ENCODE peak calls at places on chromosomes 16 and 17, in six cellular contexts. Y is IMR-90, X is H9, G is neuronal stem cell, U is H1, P is trophoblast cell. F is an unnamed sample.

GRCh38 chr16:29719063-29719462 is 26.7 kb downstream of the C16orf54 start:
- DNase-seq in Y (no peak), X (peak; percentile 44), G (no peak), U (no peak), P (no peak), F (no peak)

GRCh38 chr16:71867934-71868333 is 16.0 kb downstream of the ZNF821 start:
- DNase-seq in Y (no peak), X (peak; percentile 46), G (no peak), U (no peak), P (no peak), F (no peak)

GRCh38 chr17:82435601-82436583 is 14.7 kb downstream of the CYBC1 start:
- DNase-seq in Y (no peak), X (peak; percentile 36), G (no peak), U (no peak), P (no peak), F (no peak)

GRCh38 chr17:44636562-44636961 is 19.7 kb upstream of the MEIOC start:
- DNase-seq in Y (peak; percentile 72), X (no peak), G (no peak), U (no peak), P (no peak), F (peak; percentile 73)

GRCh38 chr16:20409398-20410152 is at the start of gene ACSM5:
- DNase-seq in Y (no peak), X (no peak), G (no peak), U (no peak), P (no peak), F (no peak)

GRCh38 chr17:48995332-48995870 is 1.8 kb upstream of the IGF2BP1 start:
- DNase-seq in Y (no peak), X (peak; percentile 85), G (peak; percentile 69), U (no peak), P (no peak), F (peak; percentile 37)

GRCh38 chr16:62041401-62041800 is 5.2 kb upstream of the CDH8 start:
- DNase-seq in Y (no peak), X (peak; percentile 49), G (no peak), U (no peak), P (no peak), F (peak; percentile 6)

GRCh38 chr16:2295056-2295798 is 27.3 kb upstream of the RNPS1 start:
- DNase-seq in Y (no peak), X (no peak), G (no peak), U (no peak), P (no peak), F (no peak)

GRCh38 chr16:88804552-88805339 is 1.2 kb downstream of the CDT1 start:
- DNase-seq in Y (no peak), X (peak; percentile 65), G (no peak), U (no peak), P (no peak), F (no peak)

GRCh38 chr16:55370762-55371482 is 46.9 kb downstream of the IRX6 start:
- DNase-seq in Y (peak; percentile 8), X (peak; percentile 78), G (peak; percentile 51), U (peak; percentile 27), P (no peak), F (no peak)
- H2AFZ ChIP-seq in Y (peak overlapping the region; percentile 4), X (no peak overlapping the region), G (peak overlapping the region; percentile 92), U (peak overlapping the region; percentile 64), P (no peak overlapping the region), F (no peak overlapping the region)

DNA sequence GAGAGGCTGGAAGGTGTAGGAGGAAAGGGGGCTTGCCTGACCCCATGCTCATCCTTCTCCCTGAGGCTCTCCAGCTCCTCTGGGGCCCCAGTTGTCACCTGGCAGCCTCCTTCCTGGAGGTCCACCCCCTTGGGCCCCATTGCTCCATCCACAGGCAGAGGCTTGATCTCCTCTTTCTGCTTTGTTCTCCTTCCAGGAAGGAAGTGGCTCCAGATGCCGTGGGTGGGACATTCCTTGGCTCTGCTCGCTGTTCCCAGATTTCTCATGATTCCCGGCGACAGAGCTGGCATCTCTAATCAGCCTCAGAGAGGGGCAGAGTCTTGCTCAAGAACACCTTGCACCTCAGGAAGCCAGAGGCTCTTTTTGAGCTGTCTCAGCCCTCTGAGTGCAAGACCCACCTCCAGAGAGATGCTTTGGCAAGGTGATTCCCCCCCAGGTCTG is 28.5 kb downstream of the CCR7 start:
- DNase-seq in Y (peak; percentile 75), X (no peak), G (no peak), U (no peak), P (no peak), F (no peak)
- H3K4me2 ChIP-seq in Y (peak overlapping the region; percentile 27), X (no peak overlapping the region), G (no peak overlapping the region), U (no peak overlapping the region), P (no peak overlapping the region), F (no peak overlapping the region)

DNA sequence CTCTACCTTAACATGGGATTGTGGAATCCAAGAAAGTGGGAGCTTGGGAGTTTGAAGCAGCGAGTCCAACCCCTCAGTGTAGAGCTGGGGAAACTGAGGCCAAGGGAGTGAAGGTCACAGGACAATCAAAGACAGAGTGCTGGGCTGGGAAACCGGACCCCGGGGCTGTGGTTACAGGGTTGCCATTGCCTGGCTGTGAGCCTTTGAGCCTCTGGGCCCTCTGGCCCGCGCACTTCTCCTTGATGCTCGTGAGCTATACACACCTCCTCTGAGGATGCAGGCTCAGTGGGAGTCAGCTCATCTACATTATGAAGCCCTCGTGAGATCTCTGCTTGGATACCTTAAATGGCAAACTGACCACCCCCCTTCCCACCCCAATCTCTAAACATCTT is 2.1 kb downstream of the ABCC3 start:
- DNase-seq in Y (no peak), X (no peak), G (no peak), U (no peak), P (no peak), F (no peak)
- H3K14ac ChIP-seq in Y (peak overlapping the region; percentile 50), X (no peak overlapping the region), G (no peak overlapping the region), U (no peak overlapping the region), P (no peak overlapping the region), F (no peak overlapping the region)

GRCh38 chr16:87326151-87326571 is 9.0 kb upstream of the C16orf95 start:
- DNase-seq in Y (no peak), X (no peak), G (no peak), U (no peak), P (no peak), F (peak; percentile 48)
- H2AFZ ChIP-seq in Y (no peak overlapping the region), X (no peak overlapping the region), G (no peak overlapping the region), U (no peak overlapping the region), P (no peak overlapping the region), F (no peak overlapping the region)

DNA sequence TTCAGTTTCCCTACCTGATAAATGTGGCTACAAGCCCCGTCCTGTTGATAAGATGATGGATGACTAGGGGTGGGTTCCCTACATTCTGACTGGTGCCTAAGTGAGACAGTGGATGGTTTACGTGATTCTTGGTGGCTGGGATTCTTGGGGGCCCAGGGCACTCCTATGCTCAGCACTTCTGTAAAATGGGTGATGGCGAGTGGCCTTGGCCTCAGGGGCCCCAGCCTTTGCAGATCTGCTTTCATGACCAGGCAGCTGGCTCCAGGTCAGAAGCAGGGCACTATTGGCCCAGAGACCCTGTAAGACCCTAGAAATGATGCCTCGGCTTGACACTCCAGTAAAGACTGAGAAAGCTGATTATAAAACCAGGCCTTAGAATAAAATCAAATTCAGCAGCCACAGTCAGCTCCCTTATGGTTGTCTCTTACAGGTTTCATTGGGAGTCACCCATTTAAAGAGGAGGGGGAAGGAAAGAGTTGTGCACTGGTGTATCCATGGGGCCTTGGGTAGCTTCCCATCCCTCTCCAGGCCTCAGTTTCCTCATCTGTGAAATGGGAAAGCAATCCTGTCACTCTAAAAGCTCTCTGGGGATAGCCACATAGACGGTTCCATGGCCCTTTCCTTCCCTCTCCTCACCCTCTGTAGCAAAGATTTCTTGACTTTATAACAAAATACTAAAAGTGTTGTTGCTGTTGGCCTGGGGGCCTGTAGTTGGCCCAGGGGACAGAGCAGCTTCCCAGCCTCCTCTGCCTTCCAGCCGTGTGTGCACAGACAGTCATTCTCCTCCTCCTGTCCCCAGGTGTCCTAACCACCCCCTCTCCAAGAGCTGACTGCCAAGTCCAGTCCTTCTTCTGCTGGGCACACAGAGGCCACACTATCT is 1.2 kb downstream of the SNX20 start:
- DNase-seq in Y (no peak), X (no peak), G (no peak), U (no peak), P (no peak), F (no peak)
- H3K4me2 ChIP-seq in Y (no peak overlapping the region), X (no peak overlapping the region), G (no peak overlapping the region), U (no peak overlapping the region), P (no peak overlapping the region), F (no peak overlapping the region)

GRCh38 chr16:67257486-67258159 is 8.8 kb downstream of the SLC9A5 start:
- DNase-seq in Y (no peak), X (no peak), G (no peak), U (no peak), P (no peak), F (no peak)
- H3K14ac ChIP-seq in Y (no peak overlapping the region), X (no peak overlapping the region), G (no peak overlapping the region), U (no peak overlapping the region), P (no peak overlapping the region), F (peak overlapping the region; percentile 7)

GRCh38 chr17:73170324-73170723 is 5.5 kb downstream of the SSTR2 start:
- DNase-seq in Y (no peak), X (peak; percentile 53), G (no peak), U (no peak), P (no peak), F (no peak)

GRCh38 chr17:73168667-73169066 is 3.9 kb downstream of the SSTR2 start:
- DNase-seq in Y (no peak), X (no peak), G (no peak), U (no peak), P (peak; percentile 73), F (no peak)

GRCh38 chr17:73163043-73163442 is 1.8 kb upstream of the SSTR2 start:
- DNase-seq in Y (no peak), X (no peak), G (no peak), U (no peak), P (no peak), F (no peak)

GRCh38 chr17:73166731-73167581 is 2.1 kb downstream of the SSTR2 start:
- DNase-seq in Y (no peak), X (no peak), G (no peak), U (no peak), P (no peak), F (peak; percentile 19)

GRCh38 chr17:73165616-73166404 is 1.0 kb downstream of the SSTR2 start:
- DNase-seq in Y (no peak), X (peak; percentile 55), G (peak; percentile 17), U (no peak), P (no peak), F (peak; percentile 18)
- H2AFZ ChIP-seq in Y (peak overlapping the region; percentile 76), X (no peak overlapping the region), G (peak overlapping the region; percentile 97), U (peak overlapping the region; percentile 27), P (no peak overlapping the region), F (no peak overlapping the region)

DNA sequence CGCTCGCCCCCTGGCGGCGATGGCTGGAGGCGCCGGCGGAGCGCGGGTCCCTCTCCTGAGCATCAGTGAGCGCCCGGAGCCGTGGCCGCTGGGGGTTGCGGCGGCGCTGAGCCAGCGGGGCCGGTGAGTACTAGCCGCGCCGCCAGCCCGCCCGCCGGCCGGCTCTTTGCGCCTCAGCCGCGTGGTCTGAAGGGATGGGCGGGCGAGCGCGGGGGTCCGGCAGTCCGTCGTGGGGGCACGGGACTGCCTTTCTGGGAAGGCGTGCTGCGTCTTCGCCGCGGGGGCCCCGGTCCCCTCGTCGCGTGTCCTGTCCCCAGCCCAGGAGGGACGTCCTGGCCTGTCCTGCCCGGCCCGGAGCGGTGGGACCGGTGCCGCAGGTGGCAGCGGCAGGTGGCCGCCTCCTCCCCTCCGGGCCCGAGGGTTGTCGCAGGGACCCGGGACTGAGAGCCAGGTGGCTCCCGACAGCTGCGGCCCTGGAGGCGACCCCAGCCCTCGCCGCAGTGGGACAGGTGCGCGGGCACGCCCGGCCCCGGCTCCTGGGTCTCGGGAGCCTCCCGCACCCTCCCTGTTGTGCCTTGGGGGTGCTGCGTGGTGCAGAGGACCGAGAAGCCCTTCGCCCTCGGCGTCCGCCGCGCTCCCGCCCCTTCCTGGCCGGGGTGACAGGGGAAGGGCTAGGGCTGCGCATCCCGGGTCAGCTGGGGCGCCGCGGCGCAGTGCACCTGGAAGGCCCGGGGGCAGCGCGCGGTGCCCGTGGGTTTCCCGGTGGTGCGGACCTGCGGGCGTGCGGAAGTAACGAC is at the start of gene SPECC1:
- DNase-seq in Y (peak; percentile 43), X (peak; percentile 94), G (peak; percentile 91), U (peak; percentile 65), P (peak; percentile 71), F (peak; percentile 52)
- H3K4me2 ChIP-seq in Y (peak within 1 kb of the TSS; percentile 92), X (peak within 1 kb of the TSS; percentile 60), G (peak within 1 kb of the TSS; percentile 99), U (peak within 1 kb of the TSS; percentile 90), P (peak within 1 kb of the TSS; percentile 99), F (peak within 1 kb of the TSS; percentile 95)

F was measured in mesenchymal stem cell.